ENCODE peak calls at places on chromosomes 12 and 14, in seven cellular contexts. M is epithelial cell of prostate, Y is HEK293T, T is left ventricle myocardium superior, X is mammary epithelial cell, C is NCI-H774, O is NCI-H2171. A is an unnamed sample.

GRCh38 chr12:94220804-94221203 is 72.4 kb downstream of the PLXNC1 start:
- DNase-seq in X (no peak), Y (no peak), O (no peak), T (no peak), C (no peak), M (no peak), A (no peak)

GRCh38 chr12:1216560-1216959 is 225.5 kb downstream of the ERC1 start:
- DNase-seq in T (no peak), C (no peak), Y (no peak), O (no peak), M (no peak), X (no peak), A (no peak)

GRCh38 chr12:47636908-47637780 is 68.7 kb downstream of the RPAP3 start:
- DNase-seq in O (peak; percentile 14), Y (no peak), X (peak; percentile 73), M (peak; percentile 2), C (no peak), T (peak; percentile 40), A (no peak)

GRCh38 chr14:75123991-75124390 is 2.9 kb downstream of the NEK9 start:
- DNase-seq in T (no peak), M (peak; percentile 45), C (no peak), Y (no peak), X (peak; percentile 76), O (no peak), A (no peak)

GRCh38 chr12:76804435-76804976 is 40.6 kb downstream of the ZDHHC17 start:
- DNase-seq in X (no peak), C (no peak), T (no peak), Y (peak; percentile 9), M (no peak), O (no peak), A (no peak)

GRCh38 chr12:117472983-117473382 is 111.6 kb upstream of the NOS1 start:
- DNase-seq in C (no peak), X (no peak), Y (peak; percentile 65), O (no peak), M (no peak), T (no peak), A (no peak)

GRCh38 chr14:93094121-93094918 is 21.4 kb downstream of the ITPK1 start:
- DNase-seq in O (no peak), M (no peak), C (no peak), X (no peak), Y (no peak), T (no peak), A (no peak)

GRCh38 chr12:127145929-127146789 is 1120.8 kb upstream of the TMEM132C start:
- DNase-seq in T (peak; percentile 89), X (peak; percentile 46), O (no peak), C (no peak), Y (no peak), M (no peak), A (no peak)

GRCh38 chr14:73277376-73277775 is 40.1 kb downstream of the PAPLN start:
- DNase-seq in O (no peak), X (no peak), Y (no peak), C (no peak), M (no peak), T (no peak), A (no peak)

GRCh38 chr12:19692091-19692490 is 252.8 kb downstream of the AEBP2 start:
- DNase-seq in X (no peak), O (no peak), T (no peak), C (no peak), M (no peak), Y (no peak), A (no peak)

GRCh38 chr12:39145175-39145999 is 240.0 kb upstream of the CPNE8 start:
- DNase-seq in O (no peak), M (no peak), C (no peak), X (peak; percentile 36), T (peak; percentile 80), Y (no peak), A (peak; percentile 3)

GRCh38 chr12:69019910-69020309 is 86.9 kb upstream of the CPM start:
- DNase-seq in C (no peak), T (no peak), X (no peak), O (no peak), Y (no peak), M (no peak), A (no peak)

GRCh38 chr14:61877768-61878167 is 115.5 kb downstream of the SNAPC1 start:
- DNase-seq in T (no peak), M (no peak), Y (no peak), C (no peak), O (no peak), X (no peak), A (no peak)

GRCh38 chr12:131159660-131160059 is 206.0 kb downstream of the ADGRD1 start:
- DNase-seq in T (no peak), O (no peak), M (no peak), X (no peak), C (no peak), Y (peak; percentile 37), A (no peak)

GRCh38 chr14:104665663-104666522 is 23.5 kb upstream of the INF2 start:
- DNase-seq in Y (no peak), C (no peak), O (no peak), M (no peak), X (peak; percentile 30), T (peak; percentile 64), A (no peak)

GRCh38 chr12:107779077-107779840 is 4.8 kb downstream of the ASCL4 start:
- DNase-seq in T (no peak), Y (no peak), C (no peak), X (no peak), O (no peak), M (no peak), A (no peak)

GRCh38 chr12:87491089-87491488 is 538.1 kb downstream of the C12orf50 start:
- DNase-seq in X (no peak), C (no peak), T (no peak), Y (no peak), O (no peak), M (no peak), A (no peak)

GRCh38 chr14:69658664-69659261 is 47.4 kb downstream of the SUSD6 start:
- DNase-seq in X (peak; percentile 88), T (no peak), C (no peak), Y (no peak), O (no peak), M (peak; percentile 57), A (no peak)

GRCh38 chr14:75301666-75302325 is 23.2 kb downstream of the FOS start:
- DNase-seq in O (no peak), C (no peak), X (no peak), M (no peak), T (peak; percentile 49), Y (no peak), A (no peak)